ENCODE peak calls at places on chromosome 14, in five cellular contexts. T is progenitor cell of endocrine pancreas; V is activated CD8-positive, alpha-beta memory T cell treated with anti-CD3 and anti-CD28 coated beads, Interleukin-2, amount 10 ng/mL, durations not matched to agents 7 days and 5 days; N is astrocyte of the cerebellum; Y is KBM-7. F is an unnamed sample.
A peak's percentile ranks its signal among the peaks of the same experiment; 100 is the strongest.

GRCh38 chr14:35333347-35333730 is 41.2 kb downstream of the PSMA6 start:
- DNase-seq in T (no peak), V (no peak), N (no peak), Y (no peak), F (no peak)

GRCh38 chr14:100715332-100715731 is 11.4 kb upstream of the DLK1 start:
- DNase-seq in V (no peak), T (no peak), Y (peak; percentile 43), N (no peak), F (no peak)

GRCh38 chr14:85607571-85608219 is 77.8 kb downstream of the FLRT2 start:
- DNase-seq in Y (no peak), N (peak; percentile 84), T (no peak), V (no peak), F (no peak)

GRCh38 chr14:67166450-67166853 is 22.8 kb upstream of the GARIN2 start:
- DNase-seq in N (peak; percentile 48), T (no peak), V (peak; percentile 48), Y (peak; percentile 39), F (peak; percentile 55)

GRCh38 chr14:42671636-42672035 is 1065.0 kb downstream of the LRFN5 start:
- DNase-seq in V (no peak), N (no peak), T (no peak), Y (no peak), F (no peak)

GRCh38 chr14:81656811-81657210 is 123.2 kb upstream of the SEL1L start:
- DNase-seq in T (no peak), Y (no peak), N (no peak), V (no peak), F (no peak)

GRCh38 chr14:75837151-75837787 is 144.5 kb downstream of the TGFB3 start:
- DNase-seq in V (no peak), T (no peak), N (no peak), Y (no peak), F (no peak)

GRCh38 chr14:83847102-83847501 is 1682.8 kb upstream of the FLRT2 start:
- DNase-seq in V (no peak), T (no peak), N (no peak), Y (no peak), F (no peak)

GRCh38 chr14:104110491-104111209 is 25.1 kb downstream of the ASPG start:
- DNase-seq in V (no peak), T (no peak), N (no peak), Y (no peak), F (no peak)

GRCh38 chr14:90660865-90661570 is 155.2 kb downstream of the TTC7B start:
- DNase-seq in Y (no peak), V (no peak), T (no peak), N (no peak), F (no peak)

GRCh38 chr14:66078031-66078430 is 408.1 kb upstream of the CCDC196 start:
- DNase-seq in T (no peak), N (no peak), Y (no peak), V (no peak), F (no peak)

GRCh38 chr14:69170848-69171247 is 17.9 kb upstream of the DCAF5 start:
- DNase-seq in N (no peak), T (no peak), Y (no peak), V (no peak), F (no peak)

GRCh38 chr14:25042362-25043299 is 7.3 kb downstream of the STXBP6 start:
- DNase-seq in T (no peak), V (no peak), N (peak; percentile 53), Y (no peak), F (no peak)

GRCh38 chr14:71328183-71328582 is 420.9 kb downstream of the PCNX1 start:
- DNase-seq in T (no peak), N (no peak), V (peak; percentile 50), Y (peak; percentile 55), F (peak; percentile 43)

GRCh38 chr14:71355324-71356201 is 448.3 kb downstream of the PCNX1 start:
- DNase-seq in N (no peak), V (no peak), Y (no peak), T (no peak), F (no peak)

GRCh38 chr14:75083271-75083670 is 13.8 kb downstream of the ZC2HC1C start:
- DNase-seq in V (no peak), Y (no peak), T (no peak), N (no peak), F (no peak)

GRCh38 chr14:23447634-23448353 is 12.3 kb upstream of the MYH7 start:
- DNase-seq in T (no peak), V (no peak), Y (no peak), N (no peak), F (no peak)

GRCh38 chr14:59582161-59582560 is 5.5 kb upstream of the CCDC175 start:
- DNase-seq in Y (no peak), T (no peak), N (no peak), V (no peak), F (no peak)

GRCh38 chr14:75906680-75907280 is 75.0 kb downstream of the TGFB3 start:
- DNase-seq in N (peak; percentile 41), T (peak; percentile 32), V (peak; percentile 75), Y (peak; percentile 44), F (peak; percentile 82)

GRCh38 chr14:95705518-95705917 is 8.4 kb downstream of the TCL1A start:
- DNase-seq in N (no peak), T (no peak), V (no peak), Y (no peak), F (no peak)

GRCh38 chr14:61233436-61233956 is 47.6 kb downstream of the TMEM30B start:
- DNase-seq in V (no peak), T (no peak), Y (peak; percentile 35), N (no peak), F (no peak)

GRCh38 chr14:84343637-84344036 is 1186.3 kb upstream of the FLRT2 start:
- DNase-seq in N (no peak), T (no peak), V (no peak), Y (no peak), F (no peak)

GRCh38 chr14:105844810-105845724 is 318.7 kb downstream of the TMEM121 start:
- DNase-seq in V (no peak), Y (no peak), N (no peak), T (no peak), F (peak; percentile 12)

GRCh38 chr14:76924363-76925151 is 98.3 kb downstream of the LRRC74A start:
- DNase-seq in T (peak; percentile 40), Y (peak; percentile 32), N (no peak), V (peak; percentile 48), F (peak; percentile 64)

GRCh38 chr14:73339206-73339605 is 101.9 kb downstream of the PAPLN start:
- DNase-seq in T (no peak), V (no peak), Y (no peak), N (no peak), F (no peak)

GRCh38 chr14:34134484-34134883 is 183.6 kb upstream of the EGLN3 start:
- DNase-seq in V (no peak), N (no peak), Y (no peak), T (no peak), F (no peak)

GRCh38 chr14:68405959-68406358 is 386.9 kb downstream of the ZFP36L1 start:
- DNase-seq in Y (no peak), V (no peak), N (no peak), T (no peak), F (no peak)

GRCh38 chr14:70366890-70367289 is 7.4 kb upstream of the COX16 start:
- DNase-seq in Y (no peak), N (no peak), V (no peak), T (no peak), F (no peak)

GRCh38 chr14:35998303-35998702 is 172.2 kb downstream of the BRMS1L start:
- DNase-seq in Y (no peak), N (no peak), T (no peak), V (no peak), F (no peak)

GRCh38 chr14:61178226-61179060 is 102.7 kb downstream of the TMEM30B start:
- DNase-seq in T (no peak), V (peak; percentile 54), N (peak; percentile 95), Y (no peak), F (no peak)

GRCh38 chr14:103727313-103728000 is 11.8 kb downstream of the ZFYVE21 start:
- DNase-seq in T (no peak), Y (no peak), V (no peak), N (no peak), F (no peak)

GRCh38 chr14:64758025-64758521 is 53.8 kb downstream of the PLEKHG3 start:
- DNase-seq in V (no peak), N (peak; percentile 60), T (no peak), Y (no peak), F (no peak)

GRCh38 chr14:54785111-54785777 is 117.4 kb downstream of the GCH1 start:
- DNase-seq in Y (no peak), T (no peak), V (no peak), N (no peak), F (no peak)

F was measured in activated CD8-positive, alpha-beta T cell treated with anti-CD3 and anti-CD28 coated beads, Interleukin-2, amount 10 ng/mL, durations not matched to agents 7 days and 5 days.